ENCODE peak calls at places on chromosome 22, in nine cellular contexts. K is prostate gland, Q is kidney, I is foreskin fibroblast, N is HuH-7.5, C is pons, Z is Calu3, B is lung, A is fibroblast of mammary gland. S is an unnamed sample.

GRCh38 chr22:18068991-18069390 is 8.8 kb upstream of the PEX26 start:
- DNase-seq in K (no peak), Q (no peak), I (no peak), N (no peak), C (no peak), Z (no peak), B (no peak), A (no peak), S (no peak)

GRCh38 chr22:38081636-38081940 is 2.4 kb downstream of the SLC16A8 start:
- DNase-seq in K (no peak), Q (no peak), I (no peak), N (no peak), C (no peak), Z (no peak), B (no peak), A (no peak), S (no peak)

GRCh38 chr22:45311033-45311531 is 1.3 kb downstream of the FAM118A start:
- DNase-seq in K (peak; percentile 33), Q (no peak), I (no peak), N (no peak), C (no peak), Z (no peak), B (no peak), A (no peak), S (no peak)

GRCh38 chr22:50600541-50600940 is at the start of gene MAPK8IP2:
- DNase-seq in K (no peak), Q (peak; percentile 69), I (no peak), N (peak; percentile 79), C (no peak), Z (no peak), B (no peak), A (no peak), S (peak; percentile 70)

GRCh38 chr22:16829985-16830384 is 4.8 kb upstream of the XKR3 start:
- DNase-seq in K (no peak), Q (no peak), I (no peak), N (no peak), C (no peak), Z (no peak), B (no peak), A (no peak), S (no peak)

GRCh38 chr22:20805972-20806471 is 32.1 kb downstream of the SERPIND1 start:
- DNase-seq in K (no peak), Q (no peak), I (peak; percentile 16), N (no peak), C (no peak), Z (no peak), B (no peak), A (peak; percentile 22), S (no peak)

GRCh38 chr22:24323695-24324094 is 53.1 kb downstream of the SPECC1L start:
- DNase-seq in K (no peak), Q (no peak), I (no peak), N (peak; percentile 33), C (no peak), Z (no peak), B (no peak), A (peak; percentile 37), S (no peak)

GRCh38 chr22:40578171-40578570 is 58.3 kb downstream of the MRTFA start:
- DNase-seq in K (no peak), Q (no peak), I (no peak), N (no peak), C (no peak), Z (no peak), B (no peak), A (no peak), S (no peak)

GRCh38 chr22:45638834-45639746 is 32.5 kb upstream of the ATXN10 start:
- DNase-seq in K (no peak), Q (peak; percentile 90), I (peak; percentile 10), N (peak; percentile 43), C (no peak), Z (peak; percentile 94), B (peak; percentile 57), A (peak; percentile 69), S (no peak)

GRCh38 chr22:45101828-45102227 is 61.9 kb upstream of the NUP50 start:
- DNase-seq in K (peak; percentile 59), Q (no peak), I (peak; percentile 65), N (peak; percentile 38), C (peak; percentile 81), Z (peak; percentile 45), B (peak; percentile 41), A (peak; percentile 80), S (peak; percentile 40)

GRCh38 chr22:30430933-30431332 is 5.4 kb downstream of the MTFP1 start:
- DNase-seq in K (no peak), Q (peak; percentile 39), I (no peak), N (no peak), C (no peak), Z (no peak), B (no peak), A (no peak), S (no peak)

GRCh38 chr22:42905217-42905616 is 48.1 kb upstream of the ARFGAP3 start:
- DNase-seq in K (no peak), Q (no peak), I (no peak), N (no peak), C (no peak), Z (no peak), B (no peak), A (no peak), S (no peak)

GRCh38 chr22:49951986-49952896 is 8.3 kb upstream of the PIM3 start:
- DNase-seq in K (no peak), Q (no peak), I (peak; percentile 56), N (peak; percentile 87), C (no peak), Z (peak; percentile 79), B (no peak), A (no peak), S (no peak)

S was measured in ovary.